ENCODE peak calls at places on chromosomes 7 and 10, in eight cellular contexts. D is activated CD4-positive, alpha-beta T cell treated with anti-CD3 and anti-CD28 coated beads for 1 hour; A is stimulated activated naive CD4-positive, alpha-beta T cell; H is globus pallidus; E is activated effector memory CD4-positive, alpha-beta T cell treated with anti-CD3 and anti-CD28 coated beads, Interleukin-2, amount 50 U/mL, for 16 hours; T is HCEC 1CT; N is lower leg skin; L is H9. U is an unnamed sample.

GRCh38 chr10:131154306-131155025 is 157.1 kb downstream of the TCERG1L start:
- DNase-seq in D (no peak), A (no peak), H (no peak), E (no peak), T (no peak), N (no peak), L (no peak), U (no peak)

GRCh38 chr7:155490697-155491628 is 33.0 kb downstream of the EN2 start:
- DNase-seq in D (no peak), A (peak; percentile 5), H (no peak), E (no peak), T (no peak), N (peak; percentile 85), L (peak; percentile 75), U (no peak)

GRCh38 chr7:40469481-40469880 is 334.7 kb downstream of the SUGCT start:
- DNase-seq in D (no peak), A (no peak), H (no peak), E (no peak), T (peak; percentile 83), N (no peak), L (no peak), U (peak; percentile 88)

GRCh38 chr10:99521474-99522077 is 11.2 kb upstream of the NKX2-3 start:
- DNase-seq in D (no peak), A (no peak), H (no peak), E (no peak), T (no peak), N (no peak), L (peak; percentile 59), U (peak; percentile 75)

GRCh38 chr7:75914655-75915415 is at the start of gene POR:
- DNase-seq in D (peak; percentile 96), A (peak; percentile 94), H (peak; percentile 94), E (peak; percentile 99), T (peak; percentile 89), N (peak; percentile 99), L (peak; percentile 95), U (peak; percentile 91)

GRCh38 chr10:89904755-89905154 is 203.4 kb downstream of the KIF20B start:
- DNase-seq in D (no peak), A (no peak), H (no peak), E (no peak), T (no peak), N (no peak), L (no peak), U (no peak)

GRCh38 chr10:48464871-48465736 is 139.8 kb downstream of the ARHGAP22 start:
- DNase-seq in D (peak; percentile 6), A (no peak), H (peak; percentile 59), E (peak; percentile 57), T (no peak), N (peak; percentile 76), L (peak; percentile 33), U (no peak)

GRCh38 chr7:20302866-20303265 is 27.8 kb upstream of the ITGB8 start:
- DNase-seq in D (no peak), A (no peak), H (no peak), E (no peak), T (no peak), N (no peak), L (no peak), U (no peak)

GRCh38 chr7:138608292-138608691 is 92.9 kb downstream of the SVOPL start:
- DNase-seq in D (no peak), A (no peak), H (no peak), E (no peak), T (peak; percentile 54), N (no peak), L (no peak), U (peak; percentile 11)

GRCh38 chr10:77680811-77681210 is 43.2 kb upstream of the KCNMA1 start:
- DNase-seq in D (no peak), A (no peak), H (no peak), E (no peak), T (no peak), N (peak; percentile 80), L (no peak), U (no peak)

GRCh38 chr7:159064121-159064815 is 80.4 kb downstream of the VIPR2 start:
- DNase-seq in D (no peak), A (no peak), H (no peak), E (no peak), T (no peak), N (peak; percentile 80), L (no peak), U (no peak)

GRCh38 chr10:101047961-101048892 is 13.6 kb upstream of the KAZALD1 start:
- DNase-seq in D (no peak), A (no peak), H (no peak), E (no peak), T (no peak), N (no peak), L (peak; percentile 77), U (no peak)

GRCh38 chr10:86648706-86649426 is 5.5 kb upstream of the OPN4 start:
- DNase-seq in D (no peak), A (no peak), H (no peak), E (peak; percentile 21), T (peak; percentile 55), N (peak; percentile 91), L (no peak), U (peak; percentile 63)

GRCh38 chr7:31850601-31851000 is 163.6 kb downstream of the PPP1R17 start:
- DNase-seq in D (no peak), A (no peak), H (no peak), E (no peak), T (peak; percentile 10), N (no peak), L (no peak), U (peak; percentile 83)

GRCh38 chr10:21049482-21049881 is 152.4 kb upstream of the NEBL start:
- DNase-seq in D (no peak), A (no peak), H (no peak), E (no peak), T (no peak), N (no peak), L (no peak), U (no peak)

GRCh38 chr7:101363734-101364374 is 1.2 kb downstream of the COL26A1 start:
- DNase-seq in D (peak; percentile 55), A (peak; percentile 26), H (peak; percentile 38), E (peak; percentile 87), T (peak; percentile 32), N (peak; percentile 87), L (peak; percentile 76), U (peak; percentile 55)

GRCh38 chr7:93320856-93321255 is 88.7 kb downstream of the VPS50 start:
- DNase-seq in D (no peak), A (no peak), H (no peak), E (no peak), T (no peak), N (no peak), L (no peak), U (no peak)

GRCh38 chr7:11786186-11786585 is 45.8 kb downstream of the THSD7A start:
- DNase-seq in D (no peak), A (no peak), H (no peak), E (no peak), T (no peak), N (no peak), L (no peak), U (no peak)

GRCh38 chr7:2012044-2012900 is 220.5 kb downstream of the MAD1L1 start:
- DNase-seq in D (no peak), A (no peak), H (no peak), E (peak; percentile 56), T (no peak), N (peak; percentile 82), L (no peak), U (no peak)

GRCh38 chr10:12902135-12902572 is 99.4 kb downstream of the CCDC3 start:
- DNase-seq in D (no peak), A (no peak), H (peak; percentile 21), E (peak; percentile 66), T (peak; percentile 28), N (no peak), L (peak; percentile 63), U (peak; percentile 65)

U was measured in mesenchymal stem cell.